ENCODE peak calls at places on chromosomes 5 and 9, in eight cellular contexts. One of them, this sample, is unnamed.

GRCh38 chr9:111483419-111483861 is 743 bp downstream of the ECPAS start:
- DNase-seq in M059J: no peak
- DNase-seq in lower lobe of right lung: no peak
- DNase-seq in WTC11: no peak
- DNase-seq in MCF 10A: no peak
- DNase-seq in NCI-H2081: no peak
- DNase-seq in sciatic nerve: peak
- DNase-seq in right cardiac atrium: no peak
- DNase-seq in this sample: no peak

GRCh38 chr9:91340395-91340794 is 21.3 kb downstream of the AUH start:
- DNase-seq in M059J: no peak
- DNase-seq in lower lobe of right lung: no peak
- DNase-seq in WTC11: no peak
- DNase-seq in MCF 10A: no peak
- DNase-seq in NCI-H2081: no peak
- DNase-seq in sciatic nerve: no peak
- DNase-seq in right cardiac atrium: no peak
- DNase-seq in this sample: no peak

GRCh38 chr5:83470920-83471404 is 582 bp upstream of the VCAN start:
- DNase-seq in M059J: peak
- DNase-seq in lower lobe of right lung: no peak
- DNase-seq in WTC11: no peak
- DNase-seq in MCF 10A: peak
- DNase-seq in NCI-H2081: no peak
- DNase-seq in sciatic nerve: peak
- DNase-seq in right cardiac atrium: no peak
- DNase-seq in this sample: no peak

GRCh38 chr9:134413890-134414731 is 87.9 kb downstream of the RXRA start:
- DNase-seq in M059J: peak
- DNase-seq in lower lobe of right lung: peak
- DNase-seq in WTC11: no peak
- DNase-seq in MCF 10A: peak
- DNase-seq in NCI-H2081: peak
- DNase-seq in sciatic nerve: no peak
- DNase-seq in right cardiac atrium: peak
- DNase-seq in this sample: no peak

GRCh38 chr9:87336914-87337333 is 160.7 kb upstream of the DAPK1 start:
- DNase-seq in M059J: peak
- DNase-seq in lower lobe of right lung: no peak
- DNase-seq in WTC11: no peak
- DNase-seq in MCF 10A: peak
- DNase-seq in NCI-H2081: peak
- DNase-seq in sciatic nerve: no peak
- DNase-seq in right cardiac atrium: no peak
- DNase-seq in this sample: peak

GRCh38 chr5:37787742-37788141 is 52.1 kb downstream of the GDNF start:
- DNase-seq in M059J: peak
- DNase-seq in lower lobe of right lung: no peak
- DNase-seq in WTC11: no peak
- DNase-seq in MCF 10A: no peak
- DNase-seq in NCI-H2081: no peak
- DNase-seq in sciatic nerve: no peak
- DNase-seq in right cardiac atrium: no peak
- DNase-seq in this sample: no peak

GRCh38 chr5:159698322-159698721 is 218.0 kb upstream of the ADRA1B start:
- DNase-seq in M059J: no peak
- DNase-seq in lower lobe of right lung: no peak
- DNase-seq in WTC11: no peak
- DNase-seq in MCF 10A: no peak
- DNase-seq in NCI-H2081: no peak
- DNase-seq in sciatic nerve: no peak
- DNase-seq in right cardiac atrium: no peak
- DNase-seq in this sample: no peak

GRCh38 chr5:132376694-132377641 is 7.5 kb downstream of the SLC22A5 start:
- DNase-seq in M059J: no peak
- DNase-seq in lower lobe of right lung: no peak
- DNase-seq in WTC11: no peak
- DNase-seq in MCF 10A: no peak
- DNase-seq in NCI-H2081: no peak
- DNase-seq in sciatic nerve: no peak
- DNase-seq in right cardiac atrium: peak
- DNase-seq in this sample: no peak

GRCh38 chr5:91123896-91124295 is 259.2 kb downstream of the ARRDC3 start:
- DNase-seq in M059J: no peak
- DNase-seq in lower lobe of right lung: no peak
- DNase-seq in WTC11: no peak
- DNase-seq in MCF 10A: no peak
- DNase-seq in NCI-H2081: no peak
- DNase-seq in sciatic nerve: no peak
- DNase-seq in right cardiac atrium: no peak
- DNase-seq in this sample: no peak

GRCh38 chr5:173454764-173455598 is 126.8 kb upstream of the STC2 start:
- DNase-seq in M059J: peak
- DNase-seq in lower lobe of right lung: no peak
- DNase-seq in WTC11: no peak
- DNase-seq in MCF 10A: peak
- DNase-seq in NCI-H2081: no peak
- DNase-seq in sciatic nerve: no peak
- DNase-seq in right cardiac atrium: peak
- DNase-seq in this sample: no peak

GRCh38 chr9:27365977-27366376 is 69.0 kb upstream of the EQTN start:
- DNase-seq in M059J: peak
- DNase-seq in lower lobe of right lung: no peak
- DNase-seq in WTC11: no peak
- DNase-seq in MCF 10A: no peak
- DNase-seq in NCI-H2081: no peak
- DNase-seq in sciatic nerve: no peak
- DNase-seq in right cardiac atrium: no peak
- DNase-seq in this sample: peak

GRCh38 chr5:16547200-16547842 is 69.5 kb downstream of the RETREG1 start:
- DNase-seq in M059J: no peak
- DNase-seq in lower lobe of right lung: no peak
- DNase-seq in WTC11: no peak
- DNase-seq in MCF 10A: no peak
- DNase-seq in NCI-H2081: no peak
- DNase-seq in sciatic nerve: no peak
- DNase-seq in right cardiac atrium: no peak
- DNase-seq in this sample: no peak

GRCh38 chr5:43854697-43855292 is 251.8 kb downstream of the NNT start:
- DNase-seq in M059J: no peak
- DNase-seq in lower lobe of right lung: no peak
- DNase-seq in WTC11: no peak
- DNase-seq in MCF 10A: no peak
- DNase-seq in NCI-H2081: no peak
- DNase-seq in sciatic nerve: no peak
- DNase-seq in right cardiac atrium: no peak
- DNase-seq in this sample: no peak

GRCh38 chr9:137057545-137057944 is 3.7 kb upstream of the ENTPD2 start:
- DNase-seq in M059J: no peak
- DNase-seq in lower lobe of right lung: no peak
- DNase-seq in WTC11: no peak
- DNase-seq in MCF 10A: no peak
- DNase-seq in NCI-H2081: peak
- DNase-seq in sciatic nerve: no peak
- DNase-seq in right cardiac atrium: no peak
- DNase-seq in this sample: no peak

This sample was measured in GM12878.